ENCODE peak calls at places on chromosomes 6 and 20, in four cellular contexts. B is WTC11, Z is BE2C, K is astrocyte. J is an unnamed sample.

GRCh38 chr6:150940951-150941350 is 75.4 kb downstream of the MTHFD1L start:
- DNase-seq in B (no peak), Z (no peak), K (no peak), J (no peak)

GRCh38 chr6:98136333-98136732 is 698.0 kb upstream of the POU3F2 start:
- DNase-seq in B (no peak), Z (no peak), K (no peak), J (no peak)

GRCh38 chr6:162753775-162754174 is 26.0 kb downstream of the PACRG start:
- DNase-seq in B (no peak), Z (no peak), K (no peak), J (no peak)

GRCh38 chr20:23248524-23248923 is 102.1 kb upstream of the NXT1 start:
- DNase-seq in B (no peak), Z (no peak), K (no peak), J (no peak)

GRCh38 chr6:137024172-137024990 is 20.4 kb downstream of the IL20RA start:
- DNase-seq in B (no peak), Z (no peak), K (no peak), J (no peak)

GRCh38 chr6:167349816-167350215 is 24.9 kb downstream of the TTLL2 start:
- DNase-seq in B (no peak), Z (no peak), K (no peak), J (no peak)

GRCh38 chr20:51457281-51457932 is 85.1 kb downstream of the NFATC2 start:
- DNase-seq in B (no peak), Z (peak; percentile 51), K (peak; percentile 87), J (no peak)

GRCh38 chr6:156731436-156731835 is 45.7 kb upstream of the ARID1B start:
- DNase-seq in B (no peak), Z (peak; percentile 11), K (no peak), J (no peak)

GRCh38 chr6:106223300-106223930 is 102.1 kb downstream of the ATG5 start:
- DNase-seq in B (peak; percentile 47), Z (peak; percentile 74), K (peak; percentile 51), J (peak; percentile 61)

GRCh38 chr6:25963426-25964123 is 973 bp downstream of the TRIM38 start:
- DNase-seq in B (peak; percentile 19), Z (no peak), K (no peak), J (no peak)

GRCh38 chr20:3077618-3078134 is 6.3 kb downstream of the OXT start:
- DNase-seq in B (no peak), Z (no peak), K (no peak), J (no peak)

GRCh38 chr20:53828673-53829085 is 235.0 kb upstream of the ZNF217 start:
- DNase-seq in B (no peak), Z (no peak), K (peak; percentile 91), J (no peak)

GRCh38 chr6:31948753-31949413 is 3.0 kb downstream of the CFB start:
- DNase-seq in B (no peak), Z (no peak), K (peak; percentile 9), J (no peak)

GRCh38 chr6:149967591-149967990 is 3.8 kb downstream of the ULBP1 start:
- DNase-seq in B (no peak), Z (no peak), K (no peak), J (no peak)

GRCh38 chr20:60501048-60501447 is 542.8 kb downstream of the CDH26 start:
- DNase-seq in B (no peak), Z (no peak), K (no peak), J (no peak)

GRCh38 chr20:37526238-37526838 is 1.3 kb downstream of the BLCAP start:
- DNase-seq in B (peak; percentile 78), Z (peak; percentile 67), K (peak; percentile 27), J (peak; percentile 56)

GRCh38 chr6:161694995-161695394 is 421.1 kb upstream of the AGPAT4 start:
- DNase-seq in B (no peak), Z (peak; percentile 25), K (peak; percentile 5), J (no peak)
- TF ChIP-seq CTCF in B (peak; percentile 38), Z (peak; percentile 74), K (peak; percentile 39), J (no peak)

GRCh38 chr20:58670097-58670496 is 19.0 kb downstream of the STX16 start:
- DNase-seq in B (no peak), Z (no peak), K (no peak), J (no peak)

GRCh38 chr20:58666702-58667101 is 15.6 kb downstream of the STX16 start:
- DNase-seq in B (no peak), Z (no peak), K (no peak), J (no peak)

GRCh38 chr20:58669287-58670006 is 18.4 kb downstream of the STX16 start:
- DNase-seq in B (peak; percentile 73), Z (no peak), K (no peak), J (no peak)

GRCh38 chr20:58668901-58669286 is 17.8 kb downstream of the STX16 start:
- DNase-seq in B (no peak), Z (no peak), K (no peak), J (no peak)

DNA sequence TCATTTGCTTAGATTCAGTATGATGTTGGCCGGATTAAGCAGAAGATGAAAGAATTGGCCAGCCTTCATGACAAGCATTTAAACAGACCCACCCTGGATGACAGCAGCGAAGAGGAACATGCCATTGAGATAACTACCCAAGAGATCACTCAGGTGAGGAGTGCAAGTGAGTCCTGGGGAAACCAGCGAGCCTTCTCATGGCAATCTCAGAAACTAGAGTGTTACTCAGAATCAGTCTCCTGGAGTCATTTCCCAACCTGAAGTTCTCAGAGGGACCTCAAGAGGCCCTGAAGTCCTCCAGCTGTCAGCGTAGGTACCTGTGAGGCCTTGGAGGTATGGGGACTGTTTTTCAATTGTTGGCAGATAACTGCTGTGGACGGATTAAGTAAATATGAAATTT is 16.9 kb downstream of the STX16 start:
- DNase-seq in B (no peak), Z (no peak), K (no peak), J (no peak)
- TF ChIP-seq CTCF in B (no peak), Z (no peak), K (no peak), J (no peak)

DNA sequence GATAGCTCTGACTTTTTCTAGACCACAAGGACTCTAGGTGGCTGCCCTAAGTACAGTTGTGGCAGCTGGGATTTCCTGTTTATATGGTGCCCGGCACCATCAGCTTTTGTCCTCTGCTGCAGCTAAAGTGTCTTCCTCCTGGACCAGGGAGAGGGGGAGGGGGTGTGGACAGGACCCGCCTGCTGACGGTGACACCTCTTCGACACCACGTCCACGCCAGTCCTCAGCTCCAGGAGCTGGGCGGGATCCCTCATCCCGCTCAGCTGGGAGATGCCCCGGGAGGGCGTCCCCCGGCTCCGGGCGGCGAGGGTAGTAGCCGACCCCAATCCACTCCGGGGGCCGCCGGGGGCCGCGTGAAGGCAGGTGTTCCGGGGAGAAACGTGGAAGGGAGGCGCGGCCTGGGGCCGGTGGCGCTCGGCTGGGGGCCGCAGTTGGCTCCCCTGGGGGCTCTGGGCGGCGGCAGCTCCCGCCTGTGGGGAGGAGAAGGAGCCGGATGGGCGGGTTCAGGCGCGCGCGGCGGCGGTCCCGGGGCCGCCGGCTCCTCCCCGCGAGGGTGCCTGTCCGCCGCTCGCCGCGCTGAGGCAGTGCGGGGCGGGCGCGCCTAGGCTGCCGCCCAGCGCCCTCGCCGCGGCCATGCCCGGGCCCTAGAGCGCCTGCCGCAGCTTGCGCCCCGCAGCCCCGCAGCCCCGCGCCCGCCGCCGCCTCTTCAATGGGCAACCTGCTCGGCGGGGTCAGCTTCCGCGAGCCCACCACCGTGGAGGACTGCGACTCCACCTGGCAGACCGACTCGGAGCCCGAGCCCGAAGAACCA is at the start of gene OGFRL1:
- DNase-seq in B (peak; percentile 54), Z (peak; percentile 86), K (peak; percentile 49), J (peak; percentile 77)
- TF ChIP-seq CTCF in B (no peak), Z (no peak), K (no peak), J (no peak)

DNA sequence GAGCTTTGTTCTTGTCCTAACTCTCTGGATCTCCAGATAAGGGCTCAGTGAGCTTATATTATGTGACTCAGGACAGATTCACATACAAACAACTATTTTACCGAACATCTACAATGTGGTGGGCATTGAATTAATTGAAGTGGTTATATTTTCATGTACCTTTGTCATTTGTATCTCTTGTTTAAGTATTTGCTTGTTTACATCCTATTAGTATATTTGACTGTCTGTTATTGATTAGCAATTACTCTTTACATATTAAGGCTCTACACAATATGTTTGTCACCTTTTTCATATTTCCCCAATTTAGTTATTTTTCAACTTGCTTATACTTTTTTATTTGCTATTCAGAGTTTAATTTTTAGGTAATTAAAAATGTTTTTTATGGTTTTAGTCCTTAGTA is 222.4 kb downstream of the TFAP2C start:
- DNase-seq in B (no peak), Z (no peak), K (no peak), J (no peak)
- TF ChIP-seq CTCF in B (no peak), Z (no peak), K (no peak), J (no peak)

GRCh38 chr20:49936153-49937022 is at the start of gene RNF114:
- DNase-seq in B (peak; percentile 88), Z (peak; percentile 94), K (peak; percentile 69), J (peak; percentile 97)
- TF ChIP-seq CTCF in B (no peak), Z (no peak), K (no peak), J (no peak)

DNA sequence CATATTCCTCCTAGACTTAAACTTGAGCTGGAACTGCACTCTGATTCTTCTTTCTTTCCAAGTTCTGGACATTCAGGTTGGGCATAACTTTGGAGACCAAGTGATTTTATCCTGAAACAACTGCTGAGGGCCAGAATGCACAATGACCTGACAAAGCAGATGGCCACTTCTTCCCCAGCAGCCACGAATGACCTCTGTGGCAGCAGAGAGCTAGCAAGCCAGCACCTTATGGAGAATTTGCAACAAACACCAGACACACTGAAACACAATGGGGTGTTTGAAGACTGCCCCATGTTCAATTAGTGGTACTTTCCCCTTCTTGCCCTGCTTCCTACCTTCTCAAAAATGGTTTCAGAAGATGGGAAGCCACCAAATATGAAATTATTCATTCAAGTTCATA is 4.2 kb upstream of the TENT5A start:
- DNase-seq in B (no peak), Z (no peak), K (no peak), J (no peak)
- TF ChIP-seq CTCF in B (no peak), Z (no peak), K (no peak), J (no peak)

GRCh38 chr6:100719883-100720682 is 161.0 kb downstream of the ASCC3 start:
- DNase-seq in B (no peak), Z (no peak), K (no peak), J (no peak)
- TF ChIP-seq CTCF in B (peak; percentile 21), Z (peak; percentile 52), K (peak; percentile 25), J (peak; percentile 50)

DNA sequence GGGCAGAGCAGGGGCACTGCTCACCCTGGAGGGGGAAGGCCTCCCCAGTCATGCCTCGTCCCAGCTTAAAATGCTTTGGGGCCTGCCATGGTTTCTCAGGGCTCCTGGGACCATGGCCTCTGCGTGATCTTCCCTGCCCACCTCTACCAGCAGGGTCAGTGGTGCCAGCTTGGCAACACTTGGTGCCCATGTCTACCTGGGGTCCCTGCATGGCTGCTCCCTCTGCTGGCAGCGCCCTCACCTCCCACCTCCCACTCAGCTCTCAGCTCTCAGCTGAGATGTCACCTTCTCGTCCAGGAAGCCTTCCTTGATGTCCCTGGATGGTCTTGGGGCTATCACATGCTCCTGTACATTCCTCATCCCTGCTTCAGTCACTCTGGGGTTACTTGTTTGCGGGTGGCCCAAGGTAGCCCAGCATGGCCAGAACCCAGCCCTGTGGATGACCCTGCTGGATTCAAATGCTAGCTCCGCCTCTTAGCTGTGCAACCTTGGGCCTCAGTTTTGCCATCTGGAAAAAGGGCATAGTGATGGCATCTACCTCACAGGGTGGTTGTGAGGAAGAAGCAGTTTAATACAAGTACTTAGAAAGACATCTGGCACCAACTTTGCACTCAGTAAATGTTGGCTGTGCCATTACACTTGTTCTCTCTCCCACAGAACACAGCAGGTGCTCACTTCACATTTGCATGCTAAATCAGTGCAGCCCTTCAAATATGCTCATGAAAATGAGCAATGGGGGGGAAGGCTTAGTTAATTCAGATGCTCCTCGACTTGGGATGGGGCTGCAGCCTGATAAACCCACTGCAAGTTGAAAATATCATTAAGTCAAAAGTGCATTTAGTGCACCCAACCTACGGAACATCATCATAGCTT is 53.5 kb upstream of the PTPN1 start:
- DNase-seq in B (no peak), Z (no peak), K (no peak), J (no peak)
- TF ChIP-seq CTCF in B (no peak), Z (peak; percentile 27), K (no peak), J (no peak)

GRCh38 chr20:17671565-17671964 is 10.5 kb downstream of the RRBP1 start:
- DNase-seq in B (no peak), Z (no peak), K (no peak), J (no peak)
- TF ChIP-seq CTCF in B (no peak), Z (no peak), K (no peak), J (no peak)